ENCODE peak calls at places on chromosomes 2 and 18, in nine cellular contexts. Q is hypothalamus; K is stimulated activated CD8-positive, alpha-beta memory T cell treated with anti-CD3 and anti-CD28 coated beads, Interleukin-4, amount 100 ng/mL, for 24 hours; Y is stimulated activated CD4-positive, alpha-beta T cell treated with anti-CD3 and anti-CD28 coated beads, Interleukin-2, amount 100 ng/mL, for 48 hours; F is nephron progenitor cell; G is neural crest cell; L is left ventricle myocardium inferior; P is fibroblast of pulmonary artery; E is H54. W is an unnamed sample.
A peak's percentile ranks its signal among the peaks of the same experiment; 100 is the strongest.

GRCh38 chr2:237464757-237465391 is 22.2 kb upstream of the MLPH start:
- DNase-seq in K (no peak), Y (no peak), E (no peak), G (no peak), L (no peak), P (no peak), Q (no peak), F (no peak), W (no peak)

GRCh38 chr2:209633911-209634310 is 137.7 kb upstream of the UNC80 start:
- DNase-seq in P (no peak), E (no peak), L (no peak), G (no peak), Q (no peak), F (no peak), K (no peak), Y (no peak), W (no peak)

GRCh38 chr2:234735829-234736228 is 216.0 kb upstream of the SH3BP4 start:
- DNase-seq in P (no peak), K (no peak), G (no peak), Q (no peak), F (no peak), L (no peak), E (no peak), Y (no peak), W (peak; percentile 25)

GRCh38 chr2:190682168-190682567 is 33.3 kb downstream of the NAB1 start:
- DNase-seq in G (no peak), Y (no peak), P (peak; percentile 38), K (no peak), Q (no peak), E (peak; percentile 18), F (no peak), L (no peak), W (no peak)

GRCh38 chr2:190847504-190848201 is 33.0 kb upstream of the GLS start:
- DNase-seq in L (no peak), P (peak; percentile 84), F (no peak), E (no peak), Y (no peak), Q (no peak), G (no peak), K (no peak), W (no peak)

GRCh38 chr2:207416936-207417718 is 112.6 kb upstream of the CREB1 start:
- DNase-seq in Q (no peak), P (no peak), K (no peak), E (no peak), G (no peak), Y (no peak), F (no peak), L (no peak), W (no peak)

GRCh38 chr18:76970749-76971148 is 148.4 kb downstream of the ZNF236 start:
- DNase-seq in E (no peak), F (no peak), Q (no peak), P (no peak), G (no peak), Y (no peak), K (no peak), L (no peak), W (no peak)

GRCh38 chr18:69874058-69874457 is 73.6 kb downstream of the CD226 start:
- DNase-seq in Q (no peak), K (no peak), G (no peak), L (no peak), E (no peak), Y (no peak), F (no peak), P (peak; percentile 67), W (no peak)

GRCh38 chr2:238063414-238064189 is 2.8 kb downstream of the SCLY start:
- DNase-seq in Q (no peak), E (no peak), G (no peak), P (no peak), F (no peak), L (no peak), K (no peak), Y (no peak), W (no peak)

GRCh38 chr2:3461781-3462492 is 57.4 kb downstream of the ADI1 start:
- DNase-seq in P (peak; percentile 79), K (no peak), L (no peak), G (peak; percentile 40), Q (no peak), F (peak; percentile 37), E (no peak), Y (peak; percentile 42), W (no peak)

GRCh38 chr2:143476421-143477084 is 347.3 kb downstream of the ARHGAP15 start:
- DNase-seq in K (no peak), E (no peak), F (no peak), P (no peak), G (no peak), Q (no peak), L (no peak), Y (no peak), W (no peak)

GRCh38 chr2:176464886-176465564 is 195.8 kb downstream of the MTX2 start:
- DNase-seq in L (no peak), P (no peak), G (no peak), F (peak; percentile 11), E (no peak), Q (no peak), Y (no peak), K (no peak), W (no peak)

GRCh38 chr2:156445311-156446218 is 9.4 kb downstream of the GPD2 start:
- DNase-seq in Y (no peak), F (no peak), P (peak; percentile 87), L (no peak), Q (no peak), K (no peak), G (no peak), E (peak; percentile 40), W (no peak)

GRCh38 chr2:171404258-171404657 is 29.5 kb downstream of the METTL8 start:
- DNase-seq in L (no peak), P (peak; percentile 70), Y (no peak), K (no peak), G (no peak), E (no peak), Q (no peak), F (no peak), W (no peak)

GRCh38 chr2:109423556-109424359 is 190.0 kb downstream of the SEPTIN10 start:
- DNase-seq in Q (no peak), G (no peak), Y (no peak), L (no peak), P (no peak), E (no peak), F (no peak), K (no peak), W (no peak)

GRCh38 chr2:47898089-47898731 is 8.1 kb downstream of the FBXO11 start:
- DNase-seq in E (no peak), G (no peak), K (no peak), Q (no peak), L (no peak), Y (no peak), F (no peak), P (no peak), W (no peak)

GRCh38 chr2:128727404-128727803 is 408.7 kb upstream of the HS6ST1 start:
- DNase-seq in K (no peak), P (no peak), L (no peak), G (no peak), Y (no peak), F (no peak), Q (no peak), E (no peak), W (peak; percentile 56)